ENCODE peak calls at places on chromosome 10, in six cellular contexts. One of them, this sample, is unnamed.

GRCh38 chr10:42883993-42884983 is 101.7 kb downstream of the BMS1 start:
- DNase-seq in GM23338: no peak
- DNase-seq in HFFc6: no peak
- DNase-seq in OCI-LY7: no peak
- DNase-seq in endothelial cell: no peak
- DNase-seq in GM04503: no peak
- DNase-seq in this sample: no peak

GRCh38 chr10:70578371-70578947 is 24.1 kb downstream of the PRF1 start:
- DNase-seq in OCI-LY7: peak; percentile 70
- DNase-seq in endothelial cell: no peak
- DNase-seq in GM04503: no peak
- DNase-seq in GM23338: no peak
- DNase-seq in HFFc6: no peak
- DNase-seq in this sample: no peak

GRCh38 chr10:72292223-72292691 is 18.5 kb downstream of the DDIT4 start:
- DNase-seq in GM23338: no peak
- DNase-seq in HFFc6: no peak
- DNase-seq in OCI-LY7: no peak
- DNase-seq in endothelial cell: no peak
- DNase-seq in GM04503: no peak
- DNase-seq in this sample: no peak

GRCh38 chr10:55500931-55501559 is 700.0 kb upstream of the PCDH15 start:
- DNase-seq in endothelial cell: peak; percentile 70
- DNase-seq in GM23338: peak; percentile 84
- DNase-seq in HFFc6: no peak
- DNase-seq in GM04503: no peak
- DNase-seq in OCI-LY7: peak; percentile 10
- DNase-seq in this sample: peak; percentile 55

GRCh38 chr10:122126763-122127659 is 138.0 kb downstream of the TACC2 start:
- DNase-seq in HFFc6: peak; percentile 88
- DNase-seq in endothelial cell: no peak
- DNase-seq in GM23338: peak; percentile 77
- DNase-seq in OCI-LY7: no peak
- DNase-seq in GM04503: no peak
- DNase-seq in this sample: no peak

GRCh38 chr10:71486465-71487114 is 89.9 kb downstream of the CDH23 start:
- DNase-seq in GM04503: no peak
- DNase-seq in endothelial cell: peak; percentile 85
- DNase-seq in GM23338: peak; percentile 89
- DNase-seq in OCI-LY7: peak; percentile 42
- DNase-seq in HFFc6: peak; percentile 8
- DNase-seq in this sample: peak; percentile 79

GRCh38 chr10:124344266-124344590 is 74.5 kb downstream of the OAT start:
- DNase-seq in GM04503: no peak
- DNase-seq in endothelial cell: no peak
- DNase-seq in HFFc6: no peak
- DNase-seq in OCI-LY7: no peak
- DNase-seq in GM23338: no peak
- DNase-seq in this sample: no peak

GRCh38 chr10:23147035-23147434 is 45.1 kb upstream of the PTF1A start:
- DNase-seq in HFFc6: no peak
- DNase-seq in OCI-LY7: no peak
- DNase-seq in GM23338: no peak
- DNase-seq in endothelial cell: no peak
- DNase-seq in GM04503: no peak
- DNase-seq in this sample: no peak

GRCh38 chr10:95792211-95792780 is 36.3 kb downstream of the ENTPD1 start:
- DNase-seq in OCI-LY7: no peak
- DNase-seq in endothelial cell: no peak
- DNase-seq in GM04503: no peak
- DNase-seq in HFFc6: no peak
- DNase-seq in GM23338: no peak
- DNase-seq in this sample: no peak

GRCh38 chr10:64345856-64346255 is 824.7 kb downstream of the REEP3 start:
- DNase-seq in GM04503: no peak
- DNase-seq in HFFc6: no peak
- DNase-seq in OCI-LY7: no peak
- DNase-seq in endothelial cell: no peak
- DNase-seq in GM23338: no peak
- DNase-seq in this sample: no peak

GRCh38 chr10:5523796-5524574 is 776 bp upstream of the CALML3 start:
- DNase-seq in GM04503: no peak
- DNase-seq in HFFc6: no peak
- DNase-seq in OCI-LY7: no peak
- DNase-seq in endothelial cell: no peak
- DNase-seq in GM23338: no peak
- DNase-seq in this sample: no peak

GRCh38 chr10:79050896-79051555 is 17.7 kb upstream of the ZMIZ1 start:
- DNase-seq in HFFc6: no peak
- DNase-seq in endothelial cell: no peak
- DNase-seq in OCI-LY7: no peak
- DNase-seq in GM23338: no peak
- DNase-seq in GM04503: no peak
- DNase-seq in this sample: no peak

GRCh38 chr10:132436861-132437410 is 39.9 kb downstream of the PWWP2B start:
- DNase-seq in GM23338: no peak
- DNase-seq in GM04503: no peak
- DNase-seq in HFFc6: no peak
- DNase-seq in endothelial cell: no peak
- DNase-seq in OCI-LY7: no peak
- DNase-seq in this sample: no peak

GRCh38 chr10:103449208-103450144 is 2.7 kb downstream of the CALHM2 start:
- DNase-seq in GM23338: no peak
- DNase-seq in HFFc6: no peak
- DNase-seq in OCI-LY7: no peak
- DNase-seq in endothelial cell: no peak
- DNase-seq in GM04503: no peak
- DNase-seq in this sample: no peak

GRCh38 chr10:30751678-30752331 is 122.3 kb upstream of the LYZL2 start:
- DNase-seq in endothelial cell: peak; percentile 86
- DNase-seq in GM23338: peak; percentile 84
- DNase-seq in HFFc6: peak; percentile 43
- DNase-seq in GM04503: no peak
- DNase-seq in OCI-LY7: peak; percentile 66
- DNase-seq in this sample: peak; percentile 74